ENCODE peak calls at places on chromosomes 5 and 9, in eight cellular contexts. One of them, this sample, is unnamed.

GRCh38 chr9:81894891-81895290 is 33.3 kb upstream of the SPATA31D4 start:
- DNase-seq in choroid plexus epithelial cell: no peak
- DNase-seq in nephron progenitor cell: no peak
- DNase-seq in neural crest cell: no peak
- DNase-seq in kidney: no peak
- DNase-seq in foreskin fibroblast: no peak
- DNase-seq in chondrocyte: no peak
- DNase-seq in activated CD8-positive, alpha-beta T cell treated with anti-CD3 and anti-CD28 coated beads for 36 hours: no peak
- DNase-seq in this sample: no peak

GRCh38 chr9:93598647-93599241 is 22.4 kb downstream of the PHF2 start:
- DNase-seq in neural crest cell: no peak
- DNase-seq in foreskin fibroblast: no peak
- DNase-seq in activated CD8-positive, alpha-beta T cell treated with anti-CD3 and anti-CD28 coated beads for 36 hours: no peak
- DNase-seq in chondrocyte: no peak
- DNase-seq in nephron progenitor cell: no peak
- DNase-seq in choroid plexus epithelial cell: no peak
- DNase-seq in kidney: peak
- DNase-seq in this sample: no peak

GRCh38 chr5:115869256-115869655 is 27.5 kb downstream of the AP3S1 start:
- DNase-seq in neural crest cell: no peak
- DNase-seq in choroid plexus epithelial cell: peak
- DNase-seq in foreskin fibroblast: no peak
- DNase-seq in chondrocyte: no peak
- DNase-seq in activated CD8-positive, alpha-beta T cell treated with anti-CD3 and anti-CD28 coated beads for 36 hours: no peak
- DNase-seq in kidney: no peak
- DNase-seq in nephron progenitor cell: no peak
- DNase-seq in this sample: no peak

GRCh38 chr9:130198501-130199179 is 26.4 kb downstream of the NCS1 start:
- DNase-seq in neural crest cell: no peak
- DNase-seq in choroid plexus epithelial cell: no peak
- DNase-seq in activated CD8-positive, alpha-beta T cell treated with anti-CD3 and anti-CD28 coated beads for 36 hours: no peak
- DNase-seq in foreskin fibroblast: no peak
- DNase-seq in chondrocyte: peak
- DNase-seq in kidney: no peak
- DNase-seq in nephron progenitor cell: no peak
- DNase-seq in this sample: no peak

GRCh38 chr9:113997610-113998009 is 80.5 kb downstream of the AMBP start:
- DNase-seq in nephron progenitor cell: no peak
- DNase-seq in activated CD8-positive, alpha-beta T cell treated with anti-CD3 and anti-CD28 coated beads for 36 hours: no peak
- DNase-seq in neural crest cell: no peak
- DNase-seq in chondrocyte: no peak
- DNase-seq in kidney: peak
- DNase-seq in foreskin fibroblast: no peak
- DNase-seq in choroid plexus epithelial cell: no peak
- DNase-seq in this sample: no peak

GRCh38 chr5:73039082-73039481 is 81.3 kb upstream of the TMEM171 start:
- DNase-seq in activated CD8-positive, alpha-beta T cell treated with anti-CD3 and anti-CD28 coated beads for 36 hours: no peak
- DNase-seq in kidney: no peak
- DNase-seq in nephron progenitor cell: no peak
- DNase-seq in foreskin fibroblast: no peak
- DNase-seq in chondrocyte: no peak
- DNase-seq in choroid plexus epithelial cell: peak
- DNase-seq in neural crest cell: no peak
- DNase-seq in this sample: no peak

GRCh38 chr9:133770076-133770777 is 32.1 kb upstream of the SARDH start:
- DNase-seq in activated CD8-positive, alpha-beta T cell treated with anti-CD3 and anti-CD28 coated beads for 36 hours: no peak
- DNase-seq in neural crest cell: no peak
- DNase-seq in nephron progenitor cell: no peak
- DNase-seq in choroid plexus epithelial cell: no peak
- DNase-seq in chondrocyte: peak
- DNase-seq in kidney: peak
- DNase-seq in foreskin fibroblast: no peak
- DNase-seq in this sample: no peak

GRCh38 chr5:173590436-173591299 is 25.8 kb downstream of the BOD1 start:
- DNase-seq in kidney: no peak
- DNase-seq in foreskin fibroblast: no peak
- DNase-seq in chondrocyte: no peak
- DNase-seq in neural crest cell: no peak
- DNase-seq in nephron progenitor cell: no peak
- DNase-seq in choroid plexus epithelial cell: no peak
- DNase-seq in activated CD8-positive, alpha-beta T cell treated with anti-CD3 and anti-CD28 coated beads for 36 hours: no peak
- DNase-seq in this sample: no peak

GRCh38 chr9:91857831-91858669 is 92.0 kb downstream of the ROR2 start:
- DNase-seq in neural crest cell: no peak
- DNase-seq in nephron progenitor cell: no peak
- DNase-seq in kidney: no peak
- DNase-seq in foreskin fibroblast: no peak
- DNase-seq in chondrocyte: no peak
- DNase-seq in activated CD8-positive, alpha-beta T cell treated with anti-CD3 and anti-CD28 coated beads for 36 hours: no peak
- DNase-seq in choroid plexus epithelial cell: no peak
- DNase-seq in this sample: no peak

GRCh38 chr5:11555171-11555570 is 349.1 kb downstream of the CTNND2 start:
- DNase-seq in neural crest cell: no peak
- DNase-seq in kidney: no peak
- DNase-seq in chondrocyte: no peak
- DNase-seq in choroid plexus epithelial cell: no peak
- DNase-seq in foreskin fibroblast: no peak
- DNase-seq in nephron progenitor cell: no peak
- DNase-seq in activated CD8-positive, alpha-beta T cell treated with anti-CD3 and anti-CD28 coated beads for 36 hours: no peak
- DNase-seq in this sample: no peak

GRCh38 chr9:72856985-72857631 is 95.7 kb downstream of the ALDH1A1 start:
- DNase-seq in chondrocyte: no peak
- DNase-seq in neural crest cell: peak
- DNase-seq in nephron progenitor cell: no peak
- DNase-seq in kidney: no peak
- DNase-seq in activated CD8-positive, alpha-beta T cell treated with anti-CD3 and anti-CD28 coated beads for 36 hours: peak
- DNase-seq in choroid plexus epithelial cell: peak
- DNase-seq in foreskin fibroblast: peak
- DNase-seq in this sample: peak

GRCh38 chr5:93058309-93058708 is 522.7 kb downstream of the NR2F1-AS1 start:
- DNase-seq in foreskin fibroblast: peak
- DNase-seq in neural crest cell: no peak
- DNase-seq in nephron progenitor cell: no peak
- DNase-seq in chondrocyte: no peak
- DNase-seq in choroid plexus epithelial cell: peak
- DNase-seq in activated CD8-positive, alpha-beta T cell treated with anti-CD3 and anti-CD28 coated beads for 36 hours: no peak
- DNase-seq in kidney: no peak
- DNase-seq in this sample: peak

GRCh38 chr5:56350595-56351170 is 117.6 kb upstream of the ANKRD55 start:
- DNase-seq in foreskin fibroblast: peak
- DNase-seq in nephron progenitor cell: no peak
- DNase-seq in kidney: peak
- DNase-seq in neural crest cell: no peak
- DNase-seq in choroid plexus epithelial cell: peak
- DNase-seq in chondrocyte: no peak
- DNase-seq in activated CD8-positive, alpha-beta T cell treated with anti-CD3 and anti-CD28 coated beads for 36 hours: no peak
- DNase-seq in this sample: peak

GRCh38 chr5:124411089-124411488 is 335.4 kb downstream of the ZNF608 start:
- DNase-seq in kidney: no peak
- DNase-seq in neural crest cell: no peak
- DNase-seq in choroid plexus epithelial cell: peak
- DNase-seq in nephron progenitor cell: no peak
- DNase-seq in chondrocyte: no peak
- DNase-seq in activated CD8-positive, alpha-beta T cell treated with anti-CD3 and anti-CD28 coated beads for 36 hours: no peak
- DNase-seq in foreskin fibroblast: peak
- DNase-seq in this sample: no peak

GRCh38 chr5:158553195-158553945 is 546.3 kb downstream of the EBF1 start:
- DNase-seq in chondrocyte: no peak
- DNase-seq in neural crest cell: no peak
- DNase-seq in kidney: no peak
- DNase-seq in activated CD8-positive, alpha-beta T cell treated with anti-CD3 and anti-CD28 coated beads for 36 hours: no peak
- DNase-seq in foreskin fibroblast: peak
- DNase-seq in nephron progenitor cell: no peak
- DNase-seq in choroid plexus epithelial cell: no peak
- DNase-seq in this sample: peak

GRCh38 chr5:57834829-57835554 is 352.4 kb upstream of the ACTBL2 start:
- DNase-seq in neural crest cell: no peak
- DNase-seq in foreskin fibroblast: peak
- DNase-seq in activated CD8-positive, alpha-beta T cell treated with anti-CD3 and anti-CD28 coated beads for 36 hours: no peak
- DNase-seq in chondrocyte: no peak
- DNase-seq in nephron progenitor cell: peak
- DNase-seq in choroid plexus epithelial cell: peak
- DNase-seq in kidney: no peak
- DNase-seq in this sample: no peak

GRCh38 chr5:83025690-83026472 is 51.3 kb downstream of the TMEM167A start:
- DNase-seq in choroid plexus epithelial cell: no peak
- DNase-seq in activated CD8-positive, alpha-beta T cell treated with anti-CD3 and anti-CD28 coated beads for 36 hours: no peak
- DNase-seq in chondrocyte: no peak
- DNase-seq in kidney: no peak
- DNase-seq in foreskin fibroblast: no peak
- DNase-seq in nephron progenitor cell: no peak
- DNase-seq in neural crest cell: no peak
- DNase-seq in this sample: no peak

GRCh38 chr9:131500377-131500776 is 2.3 kb upstream of the POMT1 start:
- DNase-seq in chondrocyte: no peak
- DNase-seq in choroid plexus epithelial cell: no peak
- DNase-seq in neural crest cell: no peak
- DNase-seq in nephron progenitor cell: no peak
- DNase-seq in foreskin fibroblast: no peak
- DNase-seq in kidney: no peak
- DNase-seq in activated CD8-positive, alpha-beta T cell treated with anti-CD3 and anti-CD28 coated beads for 36 hours: peak
- DNase-seq in this sample: no peak

GRCh38 chr9:18299449-18299848 is 174.5 kb upstream of the ADAMTSL1 start:
- DNase-seq in neural crest cell: no peak
- DNase-seq in activated CD8-positive, alpha-beta T cell treated with anti-CD3 and anti-CD28 coated beads for 36 hours: no peak
- DNase-seq in foreskin fibroblast: no peak
- DNase-seq in chondrocyte: no peak
- DNase-seq in nephron progenitor cell: no peak
- DNase-seq in kidney: no peak
- DNase-seq in choroid plexus epithelial cell: no peak
- DNase-seq in this sample: no peak

GRCh38 chr9:18294229-18294628 is 179.7 kb upstream of the ADAMTSL1 start:
- DNase-seq in kidney: no peak
- DNase-seq in foreskin fibroblast: no peak
- DNase-seq in neural crest cell: no peak
- DNase-seq in activated CD8-positive, alpha-beta T cell treated with anti-CD3 and anti-CD28 coated beads for 36 hours: no peak
- DNase-seq in chondrocyte: no peak
- DNase-seq in nephron progenitor cell: no peak
- DNase-seq in choroid plexus epithelial cell: no peak
- DNase-seq in this sample: no peak

GRCh38 chr9:18296702-18297531 is 177.0 kb upstream of the ADAMTSL1 start:
- DNase-seq in choroid plexus epithelial cell: peak
- DNase-seq in nephron progenitor cell: no peak
- DNase-seq in neural crest cell: no peak
- DNase-seq in activated CD8-positive, alpha-beta T cell treated with anti-CD3 and anti-CD28 coated beads for 36 hours: no peak
- DNase-seq in foreskin fibroblast: peak
- DNase-seq in kidney: no peak
- DNase-seq in chondrocyte: no peak
- DNase-seq in this sample: peak

GRCh38 chr9:18297532-18297872 is 176.5 kb upstream of the ADAMTSL1 start:
- DNase-seq in activated CD8-positive, alpha-beta T cell treated with anti-CD3 and anti-CD28 coated beads for 36 hours: no peak
- DNase-seq in nephron progenitor cell: no peak
- DNase-seq in neural crest cell: no peak
- DNase-seq in chondrocyte: no peak
- DNase-seq in foreskin fibroblast: no peak
- DNase-seq in choroid plexus epithelial cell: peak
- DNase-seq in kidney: no peak
- DNase-seq in this sample: no peak
- TF ChIP-seq CTCF in activated CD8-positive, alpha-beta T cell treated with anti-CD3 and anti-CD28 coated beads for 36 hours: no peak
- TF ChIP-seq CTCF in nephron progenitor cell: no peak
- TF ChIP-seq CTCF in neural crest cell: peak
- TF ChIP-seq CTCF in chondrocyte: peak
- TF ChIP-seq CTCF in foreskin fibroblast: peak
- TF ChIP-seq CTCF in choroid plexus epithelial cell: peak
- TF ChIP-seq CTCF in kidney: no peak
- TF ChIP-seq CTCF in this sample: peak

GRCh38 chr5:178207183-178207916 is 3.0 kb downstream of the HNRNPAB start:
- DNase-seq in chondrocyte: no peak
- DNase-seq in neural crest cell: no peak
- DNase-seq in kidney: peak
- DNase-seq in nephron progenitor cell: no peak
- DNase-seq in foreskin fibroblast: no peak
- DNase-seq in choroid plexus epithelial cell: peak
- DNase-seq in activated CD8-positive, alpha-beta T cell treated with anti-CD3 and anti-CD28 coated beads for 36 hours: no peak
- DNase-seq in this sample: no peak

GRCh38 chr5:178207917-178208280 is 3.6 kb downstream of the HNRNPAB start:
- DNase-seq in choroid plexus epithelial cell: no peak
- DNase-seq in nephron progenitor cell: no peak
- DNase-seq in chondrocyte: no peak
- DNase-seq in neural crest cell: no peak
- DNase-seq in foreskin fibroblast: no peak
- DNase-seq in kidney: peak
- DNase-seq in activated CD8-positive, alpha-beta T cell treated with anti-CD3 and anti-CD28 coated beads for 36 hours: no peak
- DNase-seq in this sample: no peak

GRCh38 chr5:178210073-178210526 is 5.8 kb downstream of the HNRNPAB start:
- DNase-seq in kidney: peak
- DNase-seq in activated CD8-positive, alpha-beta T cell treated with anti-CD3 and anti-CD28 coated beads for 36 hours: no peak
- DNase-seq in nephron progenitor cell: no peak
- DNase-seq in chondrocyte: no peak
- DNase-seq in neural crest cell: no peak
- DNase-seq in choroid plexus epithelial cell: no peak
- DNase-seq in foreskin fibroblast: no peak
- DNase-seq in this sample: no peak

GRCh38 chr5:178209334-178210072 is 5.2 kb downstream of the HNRNPAB start:
- DNase-seq in choroid plexus epithelial cell: no peak
- DNase-seq in chondrocyte: no peak
- DNase-seq in activated CD8-positive, alpha-beta T cell treated with anti-CD3 and anti-CD28 coated beads for 36 hours: no peak
- DNase-seq in nephron progenitor cell: no peak
- DNase-seq in neural crest cell: no peak
- DNase-seq in foreskin fibroblast: no peak
- DNase-seq in kidney: peak
- DNase-seq in this sample: no peak

GRCh38 chr5:178208540-178209227 is 4.4 kb downstream of the HNRNPAB start:
- DNase-seq in choroid plexus epithelial cell: no peak
- DNase-seq in activated CD8-positive, alpha-beta T cell treated with anti-CD3 and anti-CD28 coated beads for 36 hours: no peak
- DNase-seq in foreskin fibroblast: no peak
- DNase-seq in kidney: peak
- DNase-seq in chondrocyte: no peak
- DNase-seq in neural crest cell: no peak
- DNase-seq in nephron progenitor cell: no peak
- DNase-seq in this sample: no peak
- TF ChIP-seq CTCF in choroid plexus epithelial cell: peak
- TF ChIP-seq CTCF in activated CD8-positive, alpha-beta T cell treated with anti-CD3 and anti-CD28 coated beads for 36 hours: peak
- TF ChIP-seq CTCF in foreskin fibroblast: no peak
- TF ChIP-seq CTCF in kidney: no peak
- TF ChIP-seq CTCF in chondrocyte: peak
- TF ChIP-seq CTCF in neural crest cell: peak
- TF ChIP-seq CTCF in nephron progenitor cell: peak
- TF ChIP-seq CTCF in this sample: no peak

GRCh38 chr9:17532461-17532860 is 46.4 kb upstream of the SH3GL2 start:
- DNase-seq in choroid plexus epithelial cell: no peak
- DNase-seq in chondrocyte: no peak
- DNase-seq in neural crest cell: no peak
- DNase-seq in activated CD8-positive, alpha-beta T cell treated with anti-CD3 and anti-CD28 coated beads for 36 hours: no peak
- DNase-seq in kidney: no peak
- DNase-seq in nephron progenitor cell: no peak
- DNase-seq in foreskin fibroblast: no peak
- DNase-seq in this sample: no peak

GRCh38 chr9:17531642-17532254 is 47.1 kb upstream of the SH3GL2 start:
- DNase-seq in kidney: no peak
- DNase-seq in nephron progenitor cell: peak
- DNase-seq in activated CD8-positive, alpha-beta T cell treated with anti-CD3 and anti-CD28 coated beads for 36 hours: peak
- DNase-seq in choroid plexus epithelial cell: peak
- DNase-seq in chondrocyte: no peak
- DNase-seq in neural crest cell: peak
- DNase-seq in foreskin fibroblast: peak
- DNase-seq in this sample: peak

GRCh38 chr9:17528859-17529258 is 50.0 kb upstream of the SH3GL2 start:
- DNase-seq in nephron progenitor cell: no peak
- DNase-seq in kidney: no peak
- DNase-seq in chondrocyte: no peak
- DNase-seq in activated CD8-positive, alpha-beta T cell treated with anti-CD3 and anti-CD28 coated beads for 36 hours: no peak
- DNase-seq in choroid plexus epithelial cell: peak
- DNase-seq in foreskin fibroblast: no peak
- DNase-seq in neural crest cell: no peak
- DNase-seq in this sample: no peak
- TF ChIP-seq CTCF in nephron progenitor cell: peak
- TF ChIP-seq CTCF in kidney: peak
- TF ChIP-seq CTCF in chondrocyte: peak
- TF ChIP-seq CTCF in activated CD8-positive, alpha-beta T cell treated with anti-CD3 and anti-CD28 coated beads for 36 hours: peak
- TF ChIP-seq CTCF in choroid plexus epithelial cell: peak
- TF ChIP-seq CTCF in foreskin fibroblast: no peak
- TF ChIP-seq CTCF in neural crest cell: peak
- TF ChIP-seq CTCF in this sample: peak

GRCh38 chr9:87883990-87884389 is 1.3 kb downstream of the SPATA31E1 start:
- DNase-seq in nephron progenitor cell: peak
- DNase-seq in choroid plexus epithelial cell: peak
- DNase-seq in kidney: peak
- DNase-seq in foreskin fibroblast: no peak
- DNase-seq in neural crest cell: no peak
- DNase-seq in activated CD8-positive, alpha-beta T cell treated with anti-CD3 and anti-CD28 coated beads for 36 hours: no peak
- DNase-seq in chondrocyte: no peak
- DNase-seq in this sample: no peak
- TF ChIP-seq CTCF in nephron progenitor cell: no peak
- TF ChIP-seq CTCF in choroid plexus epithelial cell: peak
- TF ChIP-seq CTCF in kidney: no peak
- TF ChIP-seq CTCF in foreskin fibroblast: no peak
- TF ChIP-seq CTCF in neural crest cell: no peak
- TF ChIP-seq CTCF in activated CD8-positive, alpha-beta T cell treated with anti-CD3 and anti-CD28 coated beads for 36 hours: no peak
- TF ChIP-seq CTCF in chondrocyte: peak
- TF ChIP-seq CTCF in this sample: no peak

This sample was measured in AG09319.